ENCODE peak calls at places on chromosomes 7 and 10, in four cellular contexts. One of them, this sample, is unnamed. For H3K4me1, the result is how much of the 10 kb centered on the place peaks cover.

GRCh38 chr10:30803901-30804322 is 174.4 kb upstream of the LYZL2 start:
- DNase-seq in cardiac muscle cell: no peak
- DNase-seq in right atrium auricular region: peak
- DNase-seq in GM23248: peak
- DNase-seq in this sample: peak

GRCh38 chr10:113402602-113403001 is 150.3 kb upstream of the HABP2 start:
- DNase-seq in cardiac muscle cell: no peak
- DNase-seq in right atrium auricular region: no peak
- DNase-seq in GM23248: no peak
- DNase-seq in this sample: no peak

GRCh38 chr7:27198871-27199801 is 755 bp downstream of the HOXA13 start:
- DNase-seq in GM23248: peak
- DNase-seq in right atrium auricular region: no peak
- DNase-seq in cardiac muscle cell: no peak
- DNase-seq in this sample: no peak

GRCh38 chr7:36208997-36209813 is 56.2 kb downstream of the EEPD1 start:
- DNase-seq in cardiac muscle cell: no peak
- DNase-seq in GM23248: peak
- DNase-seq in right atrium auricular region: no peak
- DNase-seq in this sample: no peak

GRCh38 chr7:256981-257646 is 32.9 kb upstream of the FOXL3 start:
- DNase-seq in GM23248: no peak
- DNase-seq in right atrium auricular region: no peak
- DNase-seq in cardiac muscle cell: no peak
- DNase-seq in this sample: peak

GRCh38 chr10:13769926-13770325 is 183.2 kb downstream of the PRPF18 start:
- DNase-seq in right atrium auricular region: no peak
- DNase-seq in GM23248: peak
- DNase-seq in cardiac muscle cell: no peak
- DNase-seq in this sample: no peak

GRCh38 chr10:78552261-78552811 is 516.4 kb upstream of the ZMIZ1 start:
- DNase-seq in cardiac muscle cell: peak
- DNase-seq in right atrium auricular region: peak
- DNase-seq in GM23248: peak
- DNase-seq in this sample: peak

GRCh38 chr10:93356516-93356915 is 125.6 kb downstream of the MYOF start:
- DNase-seq in cardiac muscle cell: no peak
- DNase-seq in right atrium auricular region: no peak
- DNase-seq in GM23248: no peak
- DNase-seq in this sample: no peak

GRCh38 chr10:13890617-13891541 is 304.1 kb downstream of the PRPF18 start:
- DNase-seq in GM23248: peak
- DNase-seq in cardiac muscle cell: peak
- DNase-seq in right atrium auricular region: no peak
- DNase-seq in this sample: peak

GRCh38 chr10:69573056-69573806 is at the start of gene NEUROG3:
- DNase-seq in right atrium auricular region: no peak
- DNase-seq in GM23248: no peak
- DNase-seq in cardiac muscle cell: no peak
- DNase-seq in this sample: peak

GRCh38 chr10:74114041-74114448 is 36.6 kb downstream of the AP3M1 start:
- DNase-seq in cardiac muscle cell: no peak
- DNase-seq in right atrium auricular region: no peak
- DNase-seq in GM23248: peak
- DNase-seq in this sample: no peak

GRCh38 chr10:351770-352318 is 216.6 kb downstream of the ZMYND11 start:
- DNase-seq in cardiac muscle cell: no peak
- DNase-seq in right atrium auricular region: no peak
- DNase-seq in GM23248: no peak
- DNase-seq in this sample: no peak

GRCh38 chr10:97584060-97584797 is at the start of gene HOGA1:
- DNase-seq in GM23248: peak
- DNase-seq in cardiac muscle cell: peak
- DNase-seq in right atrium auricular region: peak
- DNase-seq in this sample: peak

GRCh38 chr10:110036640-110037039 is 28.9 kb downstream of the ADD3 start:
- DNase-seq in right atrium auricular region: no peak
- DNase-seq in GM23248: no peak
- DNase-seq in cardiac muscle cell: no peak
- DNase-seq in this sample: no peak

GRCh38 chr7:27191716-27192545 is 6.9 kb upstream of the HOXA11 start:
- DNase-seq in right atrium auricular region: no peak
- DNase-seq in cardiac muscle cell: no peak
- DNase-seq in GM23248: no peak
- DNase-seq in this sample: no peak

GRCh38 chr7:123533929-123534382 is 439 bp downstream of the IQUB start:
- DNase-seq in cardiac muscle cell: no peak
- DNase-seq in GM23248: no peak
- DNase-seq in right atrium auricular region: no peak
- DNase-seq in this sample: no peak

GRCh38 chr10:59536576-59537014 is 173.1 kb downstream of the SLC16A9 start:
- DNase-seq in cardiac muscle cell: peak
- DNase-seq in right atrium auricular region: no peak
- DNase-seq in GM23248: peak
- DNase-seq in this sample: peak

GRCh38 chr10:47137311-47137851 is 162.6 kb upstream of the GDF10 start:
- DNase-seq in cardiac muscle cell: no peak
- DNase-seq in right atrium auricular region: peak
- DNase-seq in GM23248: peak
- DNase-seq in this sample: no peak

GRCh38 chr7:45874408-45875131 is 1.7 kb upstream of the CCDC201 start:
- DNase-seq in cardiac muscle cell: no peak
- DNase-seq in GM23248: peak
- DNase-seq in right atrium auricular region: peak
- DNase-seq in this sample: no peak

GRCh38 chr7:55348502-55348901 is 16.6 kb upstream of the LANCL2 start:
- DNase-seq in right atrium auricular region: no peak
- DNase-seq in GM23248: peak
- DNase-seq in cardiac muscle cell: no peak
- DNase-seq in this sample: no peak

GRCh38 chr10:76403876-76404275 is 972.5 kb downstream of the LRMDA start:
- DNase-seq in right atrium auricular region: peak
- DNase-seq in GM23248: peak
- DNase-seq in cardiac muscle cell: no peak
- DNase-seq in this sample: no peak
- H3K27ac ChIP-seq in right atrium auricular region: peak
- H3K27ac ChIP-seq in GM23248: no peak
- H3K27ac ChIP-seq in cardiac muscle cell: no peak
- H3K27ac ChIP-seq in this sample: no peak

GRCh38 chr10:95908450-95908849 is 675 bp downstream of the CC2D2B start:
- DNase-seq in cardiac muscle cell: no peak
- DNase-seq in right atrium auricular region: no peak
- DNase-seq in GM23248: no peak
- DNase-seq in this sample: no peak
- H3K4me3 ChIP-seq in cardiac muscle cell: no peak
- H3K4me3 ChIP-seq in right atrium auricular region: no peak
- H3K4me3 ChIP-seq in GM23248: peak
- H3K4me3 ChIP-seq in this sample: peak

DNA sequence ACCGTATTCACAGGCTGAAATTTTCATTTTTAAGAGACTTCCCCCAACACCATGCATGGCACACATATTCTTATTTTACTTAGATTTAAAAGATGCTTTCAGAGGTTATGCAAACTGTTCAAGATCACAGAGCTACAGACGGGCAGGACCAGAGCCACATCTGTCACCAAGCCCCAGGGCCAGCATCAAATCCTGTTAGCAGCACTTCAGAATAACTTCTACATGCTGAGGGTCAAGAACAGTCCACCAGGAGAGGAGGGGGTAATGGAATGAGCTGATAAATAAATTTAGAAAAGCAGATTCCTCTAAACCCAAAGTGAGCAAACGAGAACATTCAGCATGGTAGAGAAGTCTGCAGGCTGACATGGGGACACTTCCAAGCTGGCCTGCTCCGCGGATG is 249.2 kb downstream of the TNS3 start:
- DNase-seq in cardiac muscle cell: peak
- DNase-seq in right atrium auricular region: peak
- DNase-seq in GM23248: no peak
- DNase-seq in this sample: no peak
- H3K4me1 ChIP-seq in cardiac muscle cell: under half
- H3K4me1 ChIP-seq in right atrium auricular region: half or more
- H3K4me1 ChIP-seq in GM23248: under half
- H3K4me1 ChIP-seq in this sample: under half

DNA sequence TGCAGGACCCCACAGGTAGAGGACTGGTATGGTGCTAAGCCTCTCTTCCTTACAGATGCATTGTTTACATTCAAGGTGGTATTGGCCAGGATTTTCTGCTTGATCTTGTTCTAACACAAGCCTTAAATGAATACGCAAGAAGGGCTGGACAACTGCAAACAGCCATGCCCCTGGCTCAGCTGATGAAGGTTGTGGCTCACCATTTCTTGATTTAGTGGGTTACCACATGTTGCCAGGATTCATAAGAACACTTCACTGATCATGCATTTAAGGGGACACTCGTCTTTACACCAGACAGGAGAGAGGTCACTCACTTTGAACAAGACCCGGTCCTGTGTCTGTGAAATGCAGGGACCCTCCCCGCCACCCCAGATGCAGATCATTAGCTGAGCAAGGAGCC is 82.2 kb downstream of the CHN2 start:
- DNase-seq in GM23248: no peak
- DNase-seq in right atrium auricular region: no peak
- DNase-seq in cardiac muscle cell: no peak
- DNase-seq in this sample: no peak
- H3K27ac ChIP-seq in GM23248: no peak
- H3K27ac ChIP-seq in right atrium auricular region: no peak
- H3K27ac ChIP-seq in cardiac muscle cell: no peak
- H3K27ac ChIP-seq in this sample: no peak

GRCh38 chr7:121328508-121329459 is at the start of gene WNT16:
- DNase-seq in right atrium auricular region: no peak
- DNase-seq in GM23248: peak
- DNase-seq in cardiac muscle cell: peak
- DNase-seq in this sample: peak

GRCh38 chr7:121327671-121328070 is 1.1 kb upstream of the WNT16 start:
- DNase-seq in GM23248: no peak
- DNase-seq in cardiac muscle cell: no peak
- DNase-seq in right atrium auricular region: no peak
- DNase-seq in this sample: no peak

GRCh38 chr7:121330053-121330833 is 1.4 kb downstream of the WNT16 start:
- DNase-seq in GM23248: peak
- DNase-seq in right atrium auricular region: no peak
- DNase-seq in cardiac muscle cell: peak
- DNase-seq in this sample: peak

GRCh38 chr7:121331048-121331447 is 2.2 kb downstream of the WNT16 start:
- DNase-seq in cardiac muscle cell: no peak
- DNase-seq in GM23248: no peak
- DNase-seq in right atrium auricular region: no peak
- DNase-seq in this sample: no peak

GRCh38 chr7:121329460-121330052 is 756 bp downstream of the WNT16 start:
- DNase-seq in cardiac muscle cell: peak
- DNase-seq in GM23248: peak
- DNase-seq in right atrium auricular region: no peak
- DNase-seq in this sample: no peak
- H3K4me3 ChIP-seq in cardiac muscle cell: peak
- H3K4me3 ChIP-seq in GM23248: peak
- H3K4me3 ChIP-seq in right atrium auricular region: peak
- H3K4me3 ChIP-seq in this sample: peak

DNA sequence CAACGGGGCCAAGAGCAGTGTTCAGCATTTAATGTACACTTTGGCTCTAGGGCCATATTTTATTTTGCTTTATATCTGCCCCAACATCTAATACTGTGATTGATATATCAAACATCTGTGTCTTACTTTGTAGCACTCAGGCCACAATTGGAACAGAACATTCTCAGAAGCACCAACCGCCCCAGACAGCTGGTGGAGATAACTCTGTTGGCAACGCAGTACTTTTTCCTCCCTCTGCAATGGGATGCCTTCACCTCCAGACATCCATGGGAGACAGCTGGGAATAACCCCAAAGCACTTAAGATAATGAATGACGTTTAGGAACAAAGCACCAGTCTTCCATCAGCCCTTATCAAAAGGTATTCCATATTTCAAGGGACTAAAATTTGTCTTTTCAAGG is 57.4 kb downstream of the PIP4K2A start:
- DNase-seq in right atrium auricular region: no peak
- DNase-seq in cardiac muscle cell: no peak
- DNase-seq in GM23248: no peak
- DNase-seq in this sample: no peak
- H3K4me1 ChIP-seq in right atrium auricular region: under half
- H3K4me1 ChIP-seq in cardiac muscle cell: under half
- H3K4me1 ChIP-seq in GM23248: under half
- H3K4me1 ChIP-seq in this sample: under half

This sample was measured in right cardiac atrium.